ENCODE peak calls at places on chromosomes 11 and 22, in five cellular contexts. One of them, this sample, is unnamed.

GRCh38 chr11:29676993-29677392 is 339.8 kb downstream of the KCNA4 start:
- DNase-seq in HepG2: no peak
- DNase-seq in WTC11: no peak
- DNase-seq in A549: no peak
- DNase-seq in GM12878: no peak
- DNase-seq in this sample: no peak

GRCh38 chr11:62572431-62572830 is 1.3 kb downstream of the EEF1G start:
- DNase-seq in HepG2: no peak
- DNase-seq in WTC11: no peak
- DNase-seq in A549: no peak
- DNase-seq in GM12878: no peak
- DNase-seq in this sample: no peak

GRCh38 chr22:26394787-26395186 is 34.3 kb upstream of the ASPHD2 start:
- DNase-seq in HepG2: no peak
- DNase-seq in WTC11: no peak
- DNase-seq in A549: no peak
- DNase-seq in GM12878: no peak
- DNase-seq in this sample: no peak

GRCh38 chr22:44130076-44130711 is 50.5 kb upstream of the PARVG start:
- DNase-seq in HepG2: no peak
- DNase-seq in WTC11: no peak
- DNase-seq in A549: no peak
- DNase-seq in GM12878: no peak
- DNase-seq in this sample: no peak

GRCh38 chr11:21133722-21134121 is 464.3 kb downstream of the NELL1 start:
- DNase-seq in HepG2: no peak
- DNase-seq in WTC11: no peak
- DNase-seq in A549: no peak
- DNase-seq in GM12878: no peak
- DNase-seq in this sample: no peak

GRCh38 chr11:41301023-41301422 is 158.4 kb downstream of the LRRC4C start:
- DNase-seq in HepG2: no peak
- DNase-seq in WTC11: no peak
- DNase-seq in A549: no peak
- DNase-seq in GM12878: no peak
- DNase-seq in this sample: no peak

GRCh38 chr11:22471405-22471804 is 133.2 kb downstream of the SLC17A6 start:
- DNase-seq in HepG2: no peak
- DNase-seq in WTC11: no peak
- DNase-seq in A549: no peak
- DNase-seq in GM12878: no peak
- DNase-seq in this sample: no peak

GRCh38 chr11:134734446-134734845 is 322.4 kb upstream of the B3GAT1 start:
- DNase-seq in HepG2: no peak
- DNase-seq in WTC11: no peak
- DNase-seq in A549: no peak
- DNase-seq in GM12878: no peak
- DNase-seq in this sample: no peak

GRCh38 chr22:49749227-49749626 is 78.4 kb downstream of the BRD1 start:
- DNase-seq in HepG2: no peak
- DNase-seq in WTC11: no peak
- DNase-seq in A549: no peak
- DNase-seq in GM12878: no peak
- DNase-seq in this sample: no peak

GRCh38 chr11:64885367-64886286 is 7.2 kb upstream of the EHD1 start:
- DNase-seq in HepG2: peak; percentile 82
- DNase-seq in WTC11: no peak
- DNase-seq in A549: no peak
- DNase-seq in GM12878: no peak
- DNase-seq in this sample: no peak

GRCh38 chr11:134342572-134343340 is 11.0 kb downstream of the GLB1L2 start:
- DNase-seq in HepG2: no peak
- DNase-seq in WTC11: no peak
- DNase-seq in A549: no peak
- DNase-seq in GM12878: no peak
- DNase-seq in this sample: no peak

GRCh38 chr22:39122772-39123470 is 25.9 kb downstream of the APOBEC3H start:
- DNase-seq in HepG2: no peak
- DNase-seq in WTC11: no peak
- DNase-seq in A549: no peak
- DNase-seq in GM12878: no peak
- DNase-seq in this sample: peak; percentile 2

GRCh38 chr11:106186630-106187029 is 109.2 kb downstream of the AASDHPPT start:
- DNase-seq in HepG2: no peak
- DNase-seq in WTC11: no peak
- DNase-seq in A549: no peak
- DNase-seq in GM12878: no peak
- DNase-seq in this sample: no peak

GRCh38 chr11:86559311-86559945 is 113.0 kb downstream of the ME3 start:
- DNase-seq in HepG2: no peak
- DNase-seq in WTC11: no peak
- DNase-seq in A549: no peak
- DNase-seq in GM12878: no peak
- DNase-seq in this sample: no peak

GRCh38 chr11:124762624-124763155 is 600 bp upstream of the ESAM start:
- DNase-seq in HepG2: no peak
- DNase-seq in WTC11: peak; percentile 36
- DNase-seq in A549: no peak
- DNase-seq in GM12878: no peak
- DNase-seq in this sample: peak; percentile 75

GRCh38 chr11:129247129-129247528 is 55.0 kb upstream of the ARHGAP32 start:
- DNase-seq in HepG2: no peak
- DNase-seq in WTC11: no peak
- DNase-seq in A549: peak; percentile 8
- DNase-seq in GM12878: no peak
- DNase-seq in this sample: no peak

GRCh38 chr22:17772249-17772962 is 1.9 kb downstream of the BID start:
- DNase-seq in HepG2: no peak
- DNase-seq in WTC11: no peak
- DNase-seq in A549: no peak
- DNase-seq in GM12878: no peak
- DNase-seq in this sample: no peak

GRCh38 chr22:42769574-42770447 is 49.1 kb upstream of the A4GALT start:
- DNase-seq in HepG2: no peak
- DNase-seq in WTC11: no peak
- DNase-seq in A549: no peak
- DNase-seq in GM12878: peak; percentile 44
- DNase-seq in this sample: peak; percentile 59

GRCh38 chr22:39938509-39938908 is 21.7 kb upstream of the TMA7B start:
- DNase-seq in HepG2: no peak
- DNase-seq in WTC11: no peak
- DNase-seq in A549: no peak
- DNase-seq in GM12878: no peak
- DNase-seq in this sample: no peak

GRCh38 chr11:72114570-72114969 is 2.1 kb upstream of the ANAPC15 start:
- DNase-seq in HepG2: no peak
- DNase-seq in WTC11: no peak
- DNase-seq in A549: no peak
- DNase-seq in GM12878: no peak
- DNase-seq in this sample: no peak
- TF ChIP-seq ESRRA in HepG2: no peak
- TF ChIP-seq ESRRA in WTC11: no peak
- TF ChIP-seq ESRRA in A549: no peak
- TF ChIP-seq ESRRA in GM12878: no peak
- TF ChIP-seq ESRRA in this sample: no peak

GRCh38 chr22:33631777-33632176 is 288.5 kb downstream of the LARGE1 start:
- DNase-seq in HepG2: peak; percentile 27
- DNase-seq in WTC11: no peak
- DNase-seq in A549: no peak
- DNase-seq in GM12878: no peak
- DNase-seq in this sample: no peak
- TF ChIP-seq ESRRA in HepG2: no peak
- TF ChIP-seq ESRRA in WTC11: no peak
- TF ChIP-seq ESRRA in A549: no peak
- TF ChIP-seq ESRRA in GM12878: no peak
- TF ChIP-seq ESRRA in this sample: no peak

GRCh38 chr11:44943696-44944095 is 7.0 kb downstream of the TP53I11 start:
- DNase-seq in HepG2: no peak
- DNase-seq in WTC11: no peak
- DNase-seq in A549: no peak
- DNase-seq in GM12878: no peak
- DNase-seq in this sample: no peak
- TF ChIP-seq ESRRA in HepG2: no peak
- TF ChIP-seq ESRRA in WTC11: no peak
- TF ChIP-seq ESRRA in A549: no peak
- TF ChIP-seq ESRRA in GM12878: no peak
- TF ChIP-seq ESRRA in this sample: no peak

DNA sequence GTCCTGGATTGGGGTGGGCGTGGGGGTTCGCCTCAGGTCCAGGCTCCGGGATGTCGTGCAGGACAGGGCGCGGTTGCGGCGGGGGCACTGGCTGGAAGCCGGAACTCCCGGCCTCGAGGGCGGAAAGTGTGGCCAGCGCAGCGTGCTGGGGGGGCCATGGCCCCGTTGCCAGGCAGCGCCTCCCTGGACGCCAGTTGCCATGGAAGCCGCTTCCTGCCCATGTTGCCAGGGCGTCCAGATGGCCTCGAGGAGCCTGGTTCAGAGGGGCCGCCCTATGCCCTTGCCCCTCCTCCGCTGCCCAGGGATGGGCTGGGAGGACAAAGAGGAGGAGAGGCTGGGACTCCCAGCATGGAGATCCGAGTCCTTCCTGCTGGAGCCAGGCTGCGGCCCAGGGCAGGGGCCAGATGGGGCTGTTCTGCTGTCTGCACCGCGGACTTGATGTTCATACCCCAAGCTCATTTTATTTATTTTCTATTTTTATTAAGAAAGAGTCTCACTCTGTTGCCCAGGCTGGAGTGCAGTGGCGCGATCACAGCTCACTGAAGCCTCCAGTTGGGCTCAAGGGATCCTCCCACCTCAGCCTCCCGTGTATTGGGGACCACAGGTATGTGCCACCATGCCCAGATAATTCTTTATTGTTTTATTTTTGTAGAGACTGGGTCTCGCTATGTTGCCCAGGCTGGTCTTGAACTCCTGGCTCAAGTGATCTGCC is 4.6 kb upstream of the CCDC188 start:
- DNase-seq in HepG2: peak; percentile 19
- DNase-seq in WTC11: no peak
- DNase-seq in A549: no peak
- DNase-seq in GM12878: no peak
- DNase-seq in this sample: peak; percentile 86
- TF ChIP-seq ESRRA in HepG2: no peak
- TF ChIP-seq ESRRA in WTC11: no peak
- TF ChIP-seq ESRRA in A549: no peak
- TF ChIP-seq ESRRA in GM12878: no peak
- TF ChIP-seq ESRRA in this sample: no peak

GRCh38 chr11:69262918-69263735 is 30.8 kb upstream of the MYEOV start:
- DNase-seq in HepG2: no peak
- DNase-seq in WTC11: no peak
- DNase-seq in A549: no peak
- DNase-seq in GM12878: no peak
- DNase-seq in this sample: no peak

GRCh38 chr11:69264486-69264885 is 29.5 kb upstream of the MYEOV start:
- DNase-seq in HepG2: no peak
- DNase-seq in WTC11: no peak
- DNase-seq in A549: no peak
- DNase-seq in GM12878: no peak
- DNase-seq in this sample: no peak

GRCh38 chr11:69265210-69265609 is 28.7 kb upstream of the MYEOV start:
- DNase-seq in HepG2: no peak
- DNase-seq in WTC11: no peak
- DNase-seq in A549: no peak
- DNase-seq in GM12878: no peak
- DNase-seq in this sample: no peak

GRCh38 chr11:69265911-69266510 is 27.9 kb upstream of the MYEOV start:
- DNase-seq in HepG2: no peak
- DNase-seq in WTC11: no peak
- DNase-seq in A549: no peak
- DNase-seq in GM12878: no peak
- DNase-seq in this sample: no peak

GRCh38 chr11:69263736-69264052 is 30.3 kb upstream of the MYEOV start:
- DNase-seq in HepG2: no peak
- DNase-seq in WTC11: no peak
- DNase-seq in A549: no peak
- DNase-seq in GM12878: no peak
- DNase-seq in this sample: no peak
- TF ChIP-seq ESRRA in HepG2: no peak
- TF ChIP-seq ESRRA in WTC11: no peak
- TF ChIP-seq ESRRA in A549: no peak
- TF ChIP-seq ESRRA in GM12878: no peak
- TF ChIP-seq ESRRA in this sample: no peak

GRCh38 chr11:118051136-118051610 is 25.7 kb upstream of the TMPRSS4 start:
- DNase-seq in HepG2: no peak
- DNase-seq in WTC11: no peak
- DNase-seq in A549: no peak
- DNase-seq in GM12878: no peak
- DNase-seq in this sample: no peak

GRCh38 chr11:118050208-118050891 is 26.5 kb upstream of the TMPRSS4 start:
- DNase-seq in HepG2: no peak
- DNase-seq in WTC11: no peak
- DNase-seq in A549: no peak
- DNase-seq in GM12878: no peak
- DNase-seq in this sample: no peak

GRCh38 chr11:118052581-118053206 is 24.2 kb upstream of the TMPRSS4 start:
- DNase-seq in HepG2: no peak
- DNase-seq in WTC11: no peak
- DNase-seq in A549: no peak
- DNase-seq in GM12878: no peak
- DNase-seq in this sample: peak; percentile 51

GRCh38 chr11:118049771-118050170 is 27.1 kb upstream of the TMPRSS4 start:
- DNase-seq in HepG2: no peak
- DNase-seq in WTC11: no peak
- DNase-seq in A549: no peak
- DNase-seq in GM12878: no peak
- DNase-seq in this sample: no peak

GRCh38 chr11:118051611-118052461 is 25.0 kb upstream of the TMPRSS4 start:
- DNase-seq in HepG2: no peak
- DNase-seq in WTC11: no peak
- DNase-seq in A549: no peak
- DNase-seq in GM12878: peak; percentile 23
- DNase-seq in this sample: no peak
- TF ChIP-seq ESRRA in HepG2: no peak
- TF ChIP-seq ESRRA in WTC11: no peak
- TF ChIP-seq ESRRA in A549: no peak
- TF ChIP-seq ESRRA in GM12878: no peak
- TF ChIP-seq ESRRA in this sample: no peak

DNA sequence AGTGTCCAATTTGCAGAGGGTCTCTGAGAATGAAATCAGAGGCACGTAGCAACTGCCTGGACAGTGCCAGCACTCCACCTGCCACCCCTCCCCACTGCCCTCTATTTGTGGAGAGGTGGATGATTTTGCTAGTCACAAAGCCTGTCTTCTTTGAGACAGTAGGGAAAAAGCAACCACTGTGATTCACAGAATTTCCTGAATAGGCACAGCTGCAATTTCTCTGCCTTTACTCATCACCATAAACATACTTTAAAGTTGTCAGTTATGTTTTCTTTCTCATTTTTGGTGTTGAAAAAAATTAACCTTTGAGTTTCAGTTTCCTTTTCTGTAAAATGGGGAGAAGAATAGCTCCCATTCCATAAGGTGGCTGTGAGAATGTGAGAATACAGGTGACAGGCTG is 134.3 kb downstream of the TEAD1 start:
- DNase-seq in HepG2: no peak
- DNase-seq in WTC11: no peak
- DNase-seq in A549: no peak
- DNase-seq in GM12878: no peak
- DNase-seq in this sample: no peak
- TF ChIP-seq ESRRA in HepG2: no peak
- TF ChIP-seq ESRRA in WTC11: no peak
- TF ChIP-seq ESRRA in A549: no peak
- TF ChIP-seq ESRRA in GM12878: no peak
- TF ChIP-seq ESRRA in this sample: no peak